ENCODE peak calls at places on chromosomes 6 and 20, in four cellular contexts. L is K562, V is GM12878, J is HepG2. I is an unnamed sample.

GRCh38 chr6:116352515-116353471 is 18.0 kb upstream of the DSE start:
- DNase-seq in L (no peak), V (peak; percentile 38), J (no peak), I (no peak)

GRCh38 chr6:33742837-33743236 is 3.9 kb downstream of the IP6K3 start:
- DNase-seq in L (no peak), V (no peak), J (no peak), I (no peak)

GRCh38 chr6:10801224-10801848 is 37.0 kb downstream of the MAK start:
- DNase-seq in L (peak; percentile 85), V (no peak), J (peak; percentile 67), I (peak; percentile 56)

GRCh38 chr6:42193491-42193894 is 1.3 kb downstream of the GUCA1B start:
- DNase-seq in L (peak; percentile 64), V (no peak), J (no peak), I (no peak)

GRCh38 chr6:142934599-142934998 is 10.4 kb downstream of the HIVEP2 start:
- DNase-seq in L (no peak), V (no peak), J (no peak), I (no peak)

GRCh38 chr6:7042056-7042653 is 65.6 kb upstream of the RREB1 start:
- DNase-seq in L (peak; percentile 40), V (no peak), J (peak; percentile 46), I (no peak)

GRCh38 chr6:113873043-113873667 is 16.0 kb downstream of the MARCKS start:
- DNase-seq in L (no peak), V (no peak), J (peak; percentile 88), I (peak; percentile 67)

GRCh38 chr6:85033547-85033946 is 269.1 kb upstream of the TBX18 start:
- DNase-seq in L (no peak), V (no peak), J (no peak), I (no peak)

GRCh38 chr6:76694779-76695178 is 622.3 kb upstream of the IMPG1 start:
- DNase-seq in L (no peak), V (no peak), J (no peak), I (no peak)

GRCh38 chr6:149903938-149904611 is 6.2 kb upstream of the RAET1E start:
- DNase-seq in L (no peak), V (no peak), J (no peak), I (no peak)

GRCh38 chr6:117915846-117916245 is 8.8 kb downstream of the SLC35F1 start:
- DNase-seq in L (no peak), V (no peak), J (no peak), I (no peak)

GRCh38 chr20:2519115-2519815 is 10.6 kb upstream of the ZNF343 start:
- DNase-seq in L (no peak), V (no peak), J (no peak), I (no peak)

GRCh38 chr6:12987783-12988182 is 271.2 kb downstream of the PHACTR1 start:
- DNase-seq in L (no peak), V (no peak), J (no peak), I (no peak)

GRCh38 chr6:166570929-166571699 is 15.4 kb downstream of the RAMACL start:
- DNase-seq in L (no peak), V (no peak), J (no peak), I (no peak)

GRCh38 chr6:166675736-166676135 is 48.7 kb upstream of the RPS6KA2 start:
- DNase-seq in L (no peak), V (no peak), J (peak; percentile 13), I (no peak)

GRCh38 chr6:6701864-6702263 is 113.3 kb downstream of the LY86 start:
- DNase-seq in L (peak; percentile 75), V (no peak), J (no peak), I (no peak)

GRCh38 chr6:92072387-92072786 is 1347.0 kb downstream of the EPHA7 start:
- DNase-seq in L (no peak), V (no peak), J (no peak), I (no peak)

GRCh38 chr6:56714982-56715456 is 72.3 kb upstream of the DST start:
- DNase-seq in L (no peak), V (no peak), J (peak; percentile 81), I (peak; percentile 68)

DNA sequence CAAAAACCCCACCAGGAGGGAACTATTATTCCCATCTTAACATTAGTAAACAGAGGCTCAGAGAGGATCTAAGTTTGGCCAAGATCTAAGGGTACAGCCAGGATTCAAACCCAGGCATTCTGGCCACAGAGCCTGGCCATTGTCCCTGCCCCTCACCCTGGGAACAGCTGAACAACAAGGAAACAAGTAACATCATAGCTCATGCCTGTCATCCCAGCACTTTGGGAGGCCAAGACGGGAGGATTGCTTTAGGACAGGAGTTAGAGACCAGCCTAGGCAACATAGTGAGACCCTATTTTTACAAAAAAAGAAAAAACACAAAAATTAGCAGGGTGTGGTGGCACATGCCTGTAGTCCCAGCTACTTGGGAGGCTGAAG is 27.6 kb downstream of the TOX2 start:
- DNase-seq in L (no peak), V (no peak), J (no peak), I (no peak)
- TF ChIP-seq POLR2AphosphoS2 in L (no peak), V (no peak), J (no peak), I (no peak)

GRCh38 chr20:51985753-51986152 is 183.4 kb upstream of the SALL4 start:
- DNase-seq in L (no peak), V (no peak), J (no peak), I (no peak)

GRCh38 chr20:51987812-51988211 is 185.5 kb upstream of the SALL4 start:
- DNase-seq in L (no peak), V (no peak), J (no peak), I (peak; percentile 17)

GRCh38 chr20:51979226-51979625 is 176.9 kb upstream of the SALL4 start:
- DNase-seq in L (no peak), V (no peak), J (no peak), I (no peak)

GRCh38 chr20:51980277-51980676 is 178.0 kb upstream of the SALL4 start:
- DNase-seq in L (no peak), V (no peak), J (no peak), I (no peak)

DNA sequence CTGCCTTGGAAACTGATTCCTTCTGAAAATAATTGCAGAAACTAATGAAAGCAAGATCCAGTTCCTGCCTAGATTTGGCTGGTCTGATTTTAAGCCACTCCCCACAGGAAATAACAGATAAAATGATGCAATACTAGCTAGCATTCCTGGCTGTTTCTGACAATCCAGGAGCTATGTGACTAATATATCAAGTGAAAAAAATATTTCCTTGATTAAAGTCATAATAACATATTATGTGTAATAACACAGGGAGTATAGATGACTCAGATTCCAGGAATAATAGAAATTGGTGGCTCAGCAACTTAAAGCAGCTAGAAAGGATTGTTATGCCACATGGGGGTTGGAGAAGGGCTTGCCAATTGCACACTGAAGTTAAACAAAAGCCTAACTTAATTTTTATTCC is 182.7 kb upstream of the SALL4 start:
- DNase-seq in L (no peak), V (no peak), J (peak; percentile 54), I (peak; percentile 89)
- TF ChIP-seq EP300 in L (no peak), V (no peak), J (no peak), I (peak; percentile 38)

GRCh38 chr6:111551521-111552231 is 54.0 kb downstream of the TRAF3IP2 start:
- DNase-seq in L (no peak), V (no peak), J (peak; percentile 52), I (no peak)
- TF ChIP-seq POLR2AphosphoS2 in L (no peak), V (no peak), J (no peak), I (no peak)

GRCh38 chr6:44237021-44237812 is 9.7 kb upstream of the HSP90AB1 start:
- DNase-seq in L (peak; percentile 81), V (no peak), J (peak; percentile 98), I (peak; percentile 88)

GRCh38 chr6:44235891-44236516 is 10.9 kb upstream of the HSP90AB1 start:
- DNase-seq in L (no peak), V (no peak), J (peak; percentile 55), I (no peak)

GRCh38 chr6:44238687-44239350 is 8.1 kb upstream of the HSP90AB1 start:
- DNase-seq in L (no peak), V (no peak), J (no peak), I (no peak)

GRCh38 chr6:44235269-44235668 is 11.6 kb upstream of the HSP90AB1 start:
- DNase-seq in L (no peak), V (no peak), J (no peak), I (no peak)

GRCh38 chr6:44237813-44238433 is 9.0 kb upstream of the HSP90AB1 start:
- DNase-seq in L (peak; percentile 91), V (no peak), J (peak; percentile 51), I (peak; percentile 64)
- TF ChIP-seq EP300 in L (peak; percentile 8), V (no peak), J (peak; percentile 60), I (no peak)

GRCh38 chr6:43938178-43939101 is 168.4 kb downstream of the VEGFA start:
- DNase-seq in L (no peak), V (no peak), J (no peak), I (no peak)

GRCh38 chr6:43940071-43940392 is 170.0 kb downstream of the VEGFA start:
- DNase-seq in L (no peak), V (no peak), J (no peak), I (no peak)

GRCh38 chr6:43940393-43941087 is 170.5 kb downstream of the VEGFA start:
- DNase-seq in L (no peak), V (no peak), J (no peak), I (no peak)

GRCh38 chr6:43941174-43941573 is 171.2 kb downstream of the VEGFA start:
- DNase-seq in L (no peak), V (no peak), J (no peak), I (no peak)

DNA sequence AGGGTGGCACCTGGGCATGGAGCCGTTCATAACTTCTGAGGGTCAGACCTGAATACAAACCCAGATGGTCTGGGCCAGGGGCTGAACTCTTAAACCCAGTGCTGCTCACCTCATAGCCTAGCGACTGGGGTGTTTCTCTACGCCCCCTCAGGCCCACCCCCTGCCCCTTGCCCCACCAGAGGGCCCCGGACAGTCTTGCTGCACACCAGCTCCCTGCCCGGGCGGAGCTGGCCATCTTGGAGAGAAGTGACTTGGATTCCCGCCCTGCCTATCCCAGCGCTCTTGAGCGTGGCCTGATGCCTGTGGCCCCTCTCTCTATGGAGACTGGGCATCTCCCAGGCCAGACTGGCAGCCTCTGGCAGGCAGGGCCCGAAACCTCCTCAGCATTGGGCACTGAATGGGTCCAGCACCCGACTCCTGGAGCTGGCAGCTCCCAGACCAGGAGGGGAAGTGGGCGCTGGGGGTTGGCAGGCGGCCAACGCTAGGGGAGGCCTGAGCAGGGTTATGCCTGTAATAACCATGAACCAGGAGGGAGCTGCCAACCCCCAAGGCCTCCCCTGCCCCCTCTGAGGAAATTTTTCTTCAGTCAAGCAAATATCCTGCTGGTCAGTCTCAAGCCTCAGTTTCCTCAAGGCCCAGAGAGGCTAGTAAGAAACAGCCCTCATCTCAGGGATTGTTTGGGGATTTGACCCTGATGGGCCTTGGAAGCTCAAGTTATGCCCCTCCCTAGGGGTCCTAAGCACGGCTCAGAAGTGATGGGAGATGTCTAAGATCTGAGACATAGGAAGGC is 169.5 kb downstream of the VEGFA start:
- DNase-seq in L (no peak), V (no peak), J (no peak), I (no peak)
- TF ChIP-seq POLR2AphosphoS2 in L (no peak), V (no peak), J (no peak), I (no peak)